ENCODE peak calls at places on chromosomes 5 and 9, in nine cellular contexts. I, N, E, R, H, U, Z, K and L are unnamed samples.

GRCh38 chr5:142512041-142512679 is 173.7 kb downstream of the FGF1 start:
- DNase-seq in I (no peak), N (no peak), E (peak; percentile 36), R (no peak), H (no peak), U (no peak), Z (no peak), K (no peak), L (no peak)

GRCh38 chr5:5372511-5372910 is 50.0 kb upstream of the ICE1 start:
- DNase-seq in I (no peak), N (no peak), E (no peak), R (no peak), H (no peak), U (no peak), Z (no peak), K (no peak), L (no peak)

GRCh38 chr9:74770508-74771261 is 117.0 kb downstream of the TRPM6 start:
- DNase-seq in I (peak; percentile 89), N (peak; percentile 19), E (no peak), R (peak; percentile 37), H (peak; percentile 7), U (peak; percentile 46), Z (peak; percentile 12), K (no peak), L (no peak)

GRCh38 chr5:96852769-96853168 is 23.5 kb upstream of the ERAP2 start:
- DNase-seq in I (no peak), N (no peak), E (no peak), R (no peak), H (no peak), U (no peak), Z (no peak), K (no peak), L (no peak)

GRCh38 chr9:100700689-100701318 is 122.9 kb downstream of the CAVIN4 start:
- DNase-seq in I (peak; percentile 30), N (no peak), E (peak; percentile 57), R (no peak), H (no peak), U (peak; percentile 31), Z (no peak), K (no peak), L (no peak)

GRCh38 chr9:97468658-97469448 is 32.6 kb upstream of the TMOD1 start:
- DNase-seq in I (peak; percentile 53), N (peak; percentile 56), E (peak; percentile 69), R (peak; percentile 25), H (no peak), U (peak; percentile 84), Z (peak; percentile 2), K (peak; percentile 59), L (peak; percentile 81)

GRCh38 chr5:35158627-35159369 is 71.5 kb downstream of the PRLR start:
- DNase-seq in I (no peak), N (no peak), E (no peak), R (no peak), H (no peak), U (no peak), Z (no peak), K (no peak), L (peak; percentile 37)

GRCh38 chr5:180718810-180719453 is 20.9 kb downstream of the OR2Y1 start:
- DNase-seq in I (peak; percentile 26), N (no peak), E (peak; percentile 31), R (peak; percentile 56), H (no peak), U (peak; percentile 48), Z (peak; percentile 18), K (no peak), L (peak; percentile 18)

GRCh38 chr9:71663216-71663615 is 105.1 kb downstream of the CEMIP2 start:
- DNase-seq in I (no peak), N (no peak), E (no peak), R (no peak), H (no peak), U (no peak), Z (no peak), K (no peak), L (no peak)